ENCODE peak calls at places on chromosome 1, in six cellular contexts. G is BE2C; R is activated T-helper 1 cell treated with anti-CD3 and anti-CD28 coated beads, Interleukin-12 subunit alpha, Interleukin-12 subunit beta, Interleukin-2, Interleukin-4 antibody, amounts not matched to agents 30 ng/mL and 10 ng/mL and 1 ng/mL, durations not matched to agents 14 hours and 24 hours and 36 hours; I is HS-5; C is uterus; M is stimulated activated CD8-positive, alpha-beta memory T cell treated with anti-CD3 and anti-CD28 coated beads, Interleukin-15, amount 100 ng/mL, for 24 hours. J is an unnamed sample.

GRCh38 chr1:19177811-19178210 is 32.3 kb downstream of the UBR4 start:
- DNase-seq in G (no peak), R (no peak), I (no peak), C (no peak), M (no peak), J (no peak)

GRCh38 chr1:30982937-30983336 is 74.4 kb upstream of the SDC3 start:
- DNase-seq in G (no peak), R (no peak), I (no peak), C (no peak), M (no peak), J (no peak)

GRCh38 chr1:94819945-94820746 is at the start of gene SLC44A3:
- DNase-seq in G (peak), R (no peak), I (no peak), C (peak), M (no peak), J (peak)

GRCh38 chr1:50972766-50973165 is 2.7 kb downstream of the CDKN2C start:
- DNase-seq in G (no peak), R (no peak), I (no peak), C (no peak), M (no peak), J (no peak)

GRCh38 chr1:59765036-59765730 is 49.6 kb upstream of the HOOK1 start:
- DNase-seq in G (peak), R (no peak), I (no peak), C (no peak), M (no peak), J (no peak)

GRCh38 chr1:232859216-232859615 is 54.0 kb downstream of the MAP10 start:
- DNase-seq in G (no peak), R (no peak), I (no peak), C (no peak), M (no peak), J (no peak)

GRCh38 chr1:154186852-154187501 is 4.9 kb downstream of the TPM3 start:
- DNase-seq in G (no peak), R (no peak), I (no peak), C (no peak), M (no peak), J (no peak)

GRCh38 chr1:212430416-212430815 is 2.3 kb upstream of the NENF start:
- DNase-seq in G (no peak), R (no peak), I (no peak), C (no peak), M (no peak), J (no peak)

GRCh38 chr1:11479375-11479979 is 522 bp downstream of the DISP3 start:
- DNase-seq in G (no peak), R (no peak), I (no peak), C (no peak), M (no peak), J (no peak)

GRCh38 chr1:9891207-9891606 is 18.9 kb downstream of the CTNNBIP1 start:
- DNase-seq in G (no peak), R (no peak), I (no peak), C (no peak), M (no peak), J (no peak)

GRCh38 chr1:19845166-19845954 is 30.3 kb upstream of the RNF186 start:
- DNase-seq in G (no peak), R (no peak), I (no peak), C (no peak), M (no peak), J (no peak)

GRCh38 chr1:229863651-229864545 is 203.1 kb upstream of the GALNT2 start:
- DNase-seq in G (no peak), R (no peak), I (no peak), C (no peak), M (no peak), J (peak)

GRCh38 chr1:203448521-203449061 is 27.0 kb upstream of the PRELP start:
- DNase-seq in G (no peak), R (no peak), I (no peak), C (peak), M (no peak), J (peak)

GRCh38 chr1:200294241-200294640 is 115.6 kb downstream of the ZNF281 start:
- DNase-seq in G (no peak), R (no peak), I (no peak), C (no peak), M (no peak), J (no peak)

GRCh38 chr1:238399558-238399957 is 508.8 kb upstream of the ZP4 start:
- DNase-seq in G (peak), R (no peak), I (no peak), C (no peak), M (no peak), J (no peak)

GRCh38 chr1:31010081-31010989 is 55.2 kb downstream of the PUM1 start:
- DNase-seq in G (no peak), R (peak), I (peak), C (no peak), M (no peak), J (no peak)

GRCh38 chr1:246617156-246617555 is 50.9 kb downstream of the CNST start:
- DNase-seq in G (no peak), R (no peak), I (no peak), C (no peak), M (no peak), J (no peak)

GRCh38 chr1:59064592-59064991 is 232.3 kb upstream of the FGGY start:
- DNase-seq in G (no peak), R (no peak), I (no peak), C (no peak), M (no peak), J (no peak)

GRCh38 chr1:43511394-43511793 is 19.3 kb upstream of the PTPRF start:
- DNase-seq in G (no peak), R (no peak), I (no peak), C (no peak), M (no peak), J (no peak)

GRCh38 chr1:227192163-227192562 is 126.1 kb downstream of the CDC42BPA start:
- DNase-seq in G (no peak), R (peak), I (peak), C (peak), M (no peak), J (peak)

GRCh38 chr1:112298558-112298957 is 97.5 kb upstream of the CTTNBP2NL start:
- DNase-seq in G (peak), R (no peak), I (peak), C (no peak), M (no peak), J (no peak)

GRCh38 chr1:214525535-214526019 is 25.8 kb downstream of the PTPN14 start:
- DNase-seq in G (no peak), R (no peak), I (no peak), C (no peak), M (no peak), J (no peak)

GRCh38 chr1:3020263-3020909 is 881 bp upstream of the ACTRT2 start:
- DNase-seq in G (no peak), R (no peak), I (no peak), C (no peak), M (no peak), J (no peak)

GRCh38 chr1:244435562-244436205 is 16.0 kb downstream of the ADSS2 start:
- DNase-seq in G (no peak), R (no peak), I (peak), C (no peak), M (no peak), J (no peak)

GRCh38 chr1:102834688-102835320 is 273.5 kb downstream of the COL11A1 start:
- DNase-seq in G (no peak), R (no peak), I (peak), C (no peak), M (no peak), J (no peak)

GRCh38 chr1:161946071-161946987 is 77.3 kb downstream of the OLFML2B start:
- DNase-seq in G (no peak), R (no peak), I (no peak), C (no peak), M (no peak), J (no peak)

GRCh38 chr1:221575605-221576004 is 166.3 kb downstream of the DUSP10 start:
- DNase-seq in G (no peak), R (no peak), I (no peak), C (no peak), M (no peak), J (no peak)

GRCh38 chr1:231139125-231139649 is 22.7 kb upstream of the TRIM67 start:
- DNase-seq in G (no peak), R (no peak), I (no peak), C (no peak), M (no peak), J (no peak)

GRCh38 chr1:226685196-226685820 is 53.8 kb downstream of the ITPKB start:
- DNase-seq in G (no peak), R (no peak), I (no peak), C (no peak), M (no peak), J (no peak)

GRCh38 chr1:98333936-98334335 is 327.6 kb upstream of the SNX7 start:
- DNase-seq in G (no peak), R (no peak), I (no peak), C (no peak), M (no peak), J (no peak)

GRCh38 chr1:21251773-21252471 is 38.3 kb downstream of the ECE1 start:
- DNase-seq in G (no peak), R (no peak), I (peak), C (peak), M (no peak), J (no peak)

J was measured in left ventricle myocardium inferior.